ENCODE peak calls at places on chromosome 4, in five cellular contexts. T is choroid plexus epithelial cell, C is adrenal gland, M is uterus, R is Calu3. G is an unnamed sample.

GRCh38 chr4:182142146-182143085 is 100.8 kb upstream of the TENM3 start:
- DNase-seq in C (peak), M (peak), R (no peak), T (peak), G (no peak)

GRCh38 chr4:123672987-123673386 is 276.4 kb downstream of the SPRY1 start:
- DNase-seq in R (no peak), C (no peak), M (no peak), T (peak), G (no peak)

GRCh38 chr4:29046166-29046565 is 1674.0 kb upstream of the PCDH7 start:
- DNase-seq in M (no peak), T (peak), C (no peak), R (no peak), G (no peak)

GRCh38 chr4:120918788-120919187 is 3.7 kb downstream of the PRDM5 start:
- DNase-seq in T (no peak), R (no peak), M (peak), C (peak), G (no peak)

GRCh38 chr4:152591361-152591760 is 55.5 kb upstream of the FBXW7 start:
- DNase-seq in R (no peak), M (peak), T (peak), C (peak), G (no peak)

GRCh38 chr4:74631338-74631737 is 163.0 kb downstream of the BTC start:
- DNase-seq in T (peak), R (no peak), C (no peak), M (no peak), G (no peak)

GRCh38 chr4:89468632-89469031 is 161.0 kb upstream of the GPRIN3 start:
- DNase-seq in T (no peak), R (no peak), M (no peak), C (no peak), G (no peak)

GRCh38 chr4:99248714-99249113 is 29.7 kb upstream of the ADH6 start:
- DNase-seq in C (no peak), R (no peak), M (no peak), T (peak), G (no peak)

GRCh38 chr4:78644744-78645330 is 93.3 kb downstream of the ANXA3 start:
- DNase-seq in M (peak), R (peak), C (peak), T (peak), G (peak)

GRCh38 chr4:142080960-142081359 is 444.6 kb downstream of the IL15 start:
- DNase-seq in C (peak), R (no peak), T (peak), M (no peak), G (no peak)

GRCh38 chr4:2793578-2793919 is 664 bp downstream of the SH3BP2 start:
- DNase-seq in R (no peak), C (peak), M (peak), T (peak), G (peak)

GRCh38 chr4:66097271-66097670 is 427.0 kb upstream of the EPHA5 start:
- DNase-seq in M (no peak), R (no peak), C (no peak), T (no peak), G (no peak)

GRCh38 chr4:55398461-55398860 is 2.7 kb downstream of the TMEM165 start:
- DNase-seq in M (no peak), C (no peak), T (peak), R (no peak), G (no peak)

GRCh38 chr4:119118397-119118796 is 17.2 kb upstream of the MYOZ2 start:
- DNase-seq in R (no peak), C (no peak), M (no peak), T (peak), G (no peak)

GRCh38 chr4:187656953-187657352 is 338.6 kb upstream of the ZFP42 start:
- DNase-seq in R (no peak), C (no peak), T (peak), M (no peak), G (no peak)

GRCh38 chr4:124152130-124152529 is 560.4 kb downstream of the ANKRD50 start:
- DNase-seq in M (no peak), T (no peak), R (no peak), C (no peak), G (no peak)

GRCh38 chr4:98838977-98839618 is 89.8 kb downstream of the EIF4E start:
- DNase-seq in C (no peak), R (peak), T (peak), M (no peak), G (no peak)

GRCh38 chr4:52876063-52876462 is 13.9 kb downstream of the RASL11B start:
- DNase-seq in T (no peak), M (no peak), R (no peak), C (no peak), G (no peak)

GRCh38 chr4:8912506-8912905 is 40.9 kb upstream of the HMX1 start:
- DNase-seq in C (no peak), M (no peak), T (no peak), R (no peak), G (no peak)

GRCh38 chr4:1602621-1603412 is 81.3 kb downstream of the FAM53A start:
- DNase-seq in M (no peak), R (no peak), C (no peak), T (no peak), G (no peak)

GRCh38 chr4:26218677-26219181 is 102.1 kb upstream of the RBPJ start:
- DNase-seq in C (no peak), R (no peak), T (no peak), M (no peak), G (no peak)

GRCh38 chr4:112514449-112515277 is 1.3 kb downstream of the NEUROG2 start:
- DNase-seq in T (no peak), R (no peak), M (no peak), C (no peak), G (no peak)

GRCh38 chr4:38728651-38729141 is 54.1 kb downstream of the TLR10 start:
- DNase-seq in M (no peak), C (no peak), R (peak), T (no peak), G (no peak)
- TF ChIP-seq CTCF in M (no peak), C (no peak), R (no peak), T (peak), G (no peak)

DNA sequence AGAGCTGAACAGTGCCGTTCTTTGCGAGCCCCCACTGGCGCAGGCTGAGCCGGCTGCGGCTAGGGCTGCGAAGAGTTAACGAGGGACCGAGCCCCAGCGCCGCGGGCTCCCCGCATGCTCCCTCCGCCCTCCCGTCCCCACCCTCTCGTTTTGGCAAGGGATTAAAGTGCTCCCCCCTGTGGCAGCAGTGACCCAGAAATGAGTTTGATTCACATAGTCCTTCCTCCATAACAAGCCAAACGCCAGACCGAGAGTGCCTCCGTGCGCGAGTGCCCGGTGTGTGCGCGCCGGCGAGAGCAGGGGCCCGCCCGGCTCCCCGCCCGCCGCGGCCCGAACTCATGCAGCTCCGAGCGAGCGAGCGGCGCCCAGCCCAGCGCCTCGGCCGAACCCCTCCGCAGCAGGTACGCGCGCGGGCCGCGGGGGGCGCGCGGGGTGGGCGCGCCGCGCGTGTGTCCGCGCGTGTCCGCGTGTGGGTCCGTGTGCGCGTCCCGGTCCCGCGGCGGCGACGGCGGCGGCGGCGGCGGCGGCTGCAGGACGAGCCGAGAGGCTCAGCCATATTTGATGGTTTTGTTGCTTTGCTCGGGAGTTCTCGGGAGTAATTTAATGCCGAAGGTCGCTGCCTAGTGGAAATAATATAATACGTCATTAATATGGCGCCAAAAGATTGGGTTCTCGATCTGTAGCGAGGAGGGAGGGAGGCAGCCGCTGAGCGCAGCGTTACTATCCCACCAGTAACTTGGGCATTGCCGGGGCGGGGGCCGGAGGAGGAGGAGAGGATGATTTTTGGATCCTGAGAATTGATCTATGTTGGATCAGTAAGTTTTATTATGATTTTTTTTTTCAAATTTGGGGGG is at the start of gene JADE1:
- DNase-seq in C (peak), T (peak), R (peak), M (peak), G (peak)
- TF ChIP-seq CTCF in C (peak), T (peak), R (no peak), M (peak), G (peak)

GRCh38 chr4:7156273-7157139 is 35.8 kb upstream of the SORCS2 start:
- DNase-seq in R (no peak), T (peak), M (peak), C (peak), G (peak)
- TF ChIP-seq CTCF in R (no peak), T (peak), M (peak), C (peak), G (peak)

GRCh38 chr4:148437439-148437838 is 4.8 kb downstream of the NR3C2 start:
- DNase-seq in R (no peak), M (no peak), T (no peak), C (no peak), G (no peak)

GRCh38 chr4:148436512-148436911 is 5.7 kb downstream of the NR3C2 start:
- DNase-seq in T (no peak), R (no peak), C (no peak), M (no peak), G (no peak)

GRCh38 chr4:148441624-148441985 is 609 bp downstream of the NR3C2 start:
- DNase-seq in R (no peak), C (no peak), M (no peak), T (no peak), G (no peak)

GRCh38 chr4:148435654-148436406 is 6.4 kb downstream of the NR3C2 start:
- DNase-seq in R (no peak), C (no peak), T (no peak), M (no peak), G (no peak)

DNA sequence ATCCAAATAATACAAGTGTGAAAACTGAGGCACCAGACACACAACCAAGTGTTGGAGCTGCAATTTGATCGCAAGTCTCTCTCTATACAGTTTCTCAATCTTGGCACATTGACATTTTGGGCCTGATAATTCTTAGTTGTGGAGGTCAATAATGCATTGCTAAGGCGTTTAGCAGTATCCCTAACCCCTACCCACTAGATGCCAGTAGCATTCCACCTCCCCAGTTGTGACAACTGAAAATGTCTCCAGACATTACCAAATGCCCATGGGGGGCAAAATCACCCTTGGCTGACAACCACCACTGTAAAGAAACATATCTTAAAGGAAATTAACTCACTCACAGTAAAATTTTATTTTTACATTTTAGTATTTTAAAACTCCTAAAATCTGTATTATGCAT is 4.2 kb downstream of the NR3C2 start:
- DNase-seq in R (no peak), M (no peak), C (no peak), T (no peak), G (no peak)
- TF ChIP-seq CTCF in R (no peak), M (no peak), C (no peak), T (peak), G (no peak)

G was measured in gastrocnemius medialis.